ENCODE peak calls at places on chromosomes 3 and 15, in five cellular contexts. One of them, this sample, is unnamed.

GRCh38 chr3:50562866-50563265 is 4.7 kb downstream of the C3orf18 start:
- DNase-seq in upper lobe of right lung: no peak
- DNase-seq in right cardiac atrium: no peak
- DNase-seq in HTR-8/SVneo: peak
- DNase-seq in effector CD4-positive, alpha-beta T cell: no peak
- DNase-seq in this sample: no peak

GRCh38 chr3:46233194-46233593 is 9.1 kb upstream of the CCR3 start:
- DNase-seq in upper lobe of right lung: no peak
- DNase-seq in right cardiac atrium: no peak
- DNase-seq in HTR-8/SVneo: no peak
- DNase-seq in effector CD4-positive, alpha-beta T cell: no peak
- DNase-seq in this sample: no peak

GRCh38 chr3:33437556-33438283 is 2.5 kb downstream of the UBP1 start:
- DNase-seq in upper lobe of right lung: no peak
- DNase-seq in right cardiac atrium: peak
- DNase-seq in HTR-8/SVneo: no peak
- DNase-seq in effector CD4-positive, alpha-beta T cell: no peak
- DNase-seq in this sample: peak

GRCh38 chr3:8442993-8443670 is 58.5 kb upstream of the LMCD1 start:
- DNase-seq in upper lobe of right lung: no peak
- DNase-seq in right cardiac atrium: no peak
- DNase-seq in HTR-8/SVneo: no peak
- DNase-seq in effector CD4-positive, alpha-beta T cell: no peak
- DNase-seq in this sample: no peak

GRCh38 chr3:8482960-8483665 is 18.5 kb upstream of the LMCD1 start:
- DNase-seq in upper lobe of right lung: no peak
- DNase-seq in right cardiac atrium: peak
- DNase-seq in HTR-8/SVneo: peak
- DNase-seq in effector CD4-positive, alpha-beta T cell: no peak
- DNase-seq in this sample: peak

GRCh38 chr3:14177580-14178246 is 688 bp downstream of the XPC start:
- DNase-seq in upper lobe of right lung: no peak
- DNase-seq in right cardiac atrium: no peak
- DNase-seq in HTR-8/SVneo: peak
- DNase-seq in effector CD4-positive, alpha-beta T cell: no peak
- DNase-seq in this sample: peak

GRCh38 chr15:50997371-50998051 is 89.0 kb downstream of the AP4E1 start:
- DNase-seq in upper lobe of right lung: no peak
- DNase-seq in right cardiac atrium: no peak
- DNase-seq in HTR-8/SVneo: no peak
- DNase-seq in effector CD4-positive, alpha-beta T cell: no peak
- DNase-seq in this sample: no peak

GRCh38 chr3:116423365-116423764 is 21.9 kb downstream of the LSAMP start:
- DNase-seq in upper lobe of right lung: no peak
- DNase-seq in right cardiac atrium: no peak
- DNase-seq in HTR-8/SVneo: no peak
- DNase-seq in effector CD4-positive, alpha-beta T cell: no peak
- DNase-seq in this sample: no peak

GRCh38 chr3:147152476-147152875 is 253.9 kb downstream of the ZIC4 start:
- DNase-seq in upper lobe of right lung: no peak
- DNase-seq in right cardiac atrium: no peak
- DNase-seq in HTR-8/SVneo: no peak
- DNase-seq in effector CD4-positive, alpha-beta T cell: no peak
- DNase-seq in this sample: no peak

GRCh38 chr3:182760576-182761164 is 32.6 kb upstream of the ATP11B start:
- DNase-seq in upper lobe of right lung: no peak
- DNase-seq in right cardiac atrium: no peak
- DNase-seq in HTR-8/SVneo: no peak
- DNase-seq in effector CD4-positive, alpha-beta T cell: no peak
- DNase-seq in this sample: peak

GRCh38 chr3:42175841-42176240 is 84.7 kb downstream of the TRAK1 start:
- DNase-seq in upper lobe of right lung: no peak
- DNase-seq in right cardiac atrium: no peak
- DNase-seq in HTR-8/SVneo: no peak
- DNase-seq in effector CD4-positive, alpha-beta T cell: no peak
- DNase-seq in this sample: no peak

GRCh38 chr3:162719684-162720341 is 1223.2 kb downstream of the OTOL1 start:
- DNase-seq in upper lobe of right lung: no peak
- DNase-seq in right cardiac atrium: no peak
- DNase-seq in HTR-8/SVneo: peak
- DNase-seq in effector CD4-positive, alpha-beta T cell: no peak
- DNase-seq in this sample: no peak